ENCODE peak calls at places on chromosomes 11 and 22, in six cellular contexts. J is COR-L47; V is NCI-H1105; A is C1 segment of cervical spinal cord; O is substantia nigra; T is activated T-helper 1 cell treated with anti-CD3 and anti-CD28 coated beads, Interleukin-12 subunit alpha, Interleukin-12 subunit beta, Interleukin-2, Interleukin-4 antibody, amounts not matched to agents 30 ng/mL and 10 ng/mL and 1 ng/mL, durations not matched to agents 14 hours and 24 hours and 36 hours. S is an unnamed sample.

GRCh38 chr11:2700415-2701211 is 819 bp upstream of the KCNQ1OT1 start:
- DNase-seq in O (peak; percentile 32), J (no peak), V (no peak), A (no peak), T (peak; percentile 17), S (peak; percentile 26)

GRCh38 chr11:62266558-62266957 is 3.4 kb upstream of the SCGB2A2 start:
- DNase-seq in V (no peak), T (no peak), J (no peak), A (no peak), O (no peak), S (no peak)

GRCh38 chr11:548700-549603 is 11.6 kb downstream of the LMNTD2 start:
- DNase-seq in O (no peak), T (no peak), A (no peak), V (no peak), J (no peak), S (no peak)

GRCh38 chr11:64036081-64037026 is 623 bp downstream of the FLRT1 start:
- DNase-seq in A (peak; percentile 41), V (peak; percentile 37), J (peak; percentile 66), O (no peak), T (no peak), S (peak; percentile 22)

GRCh38 chr11:1844221-1845094 is 5.7 kb downstream of the TNNI2 start:
- DNase-seq in A (no peak), V (no peak), J (no peak), T (peak; percentile 24), O (no peak), S (no peak)

GRCh38 chr11:117618273-117618672 is 178.7 kb downstream of the DSCAML1 start:
- DNase-seq in T (no peak), V (no peak), O (no peak), J (no peak), A (no peak), S (no peak)

GRCh38 chr11:96152623-96153022 is 190.4 kb downstream of the MAML2 start:
- DNase-seq in V (no peak), T (no peak), J (no peak), A (no peak), O (no peak), S (no peak)

GRCh38 chr11:130452941-130453340 is 4.5 kb downstream of the ADAMTS15 start:
- DNase-seq in O (no peak), V (no peak), J (no peak), T (no peak), A (no peak), S (no peak)

GRCh38 chr22:48643066-48643731 is 1184.5 kb downstream of the BRD1 start:
- DNase-seq in A (no peak), O (no peak), T (no peak), V (no peak), J (no peak), S (no peak)

GRCh38 chr11:47466701-47467250 is 17.8 kb upstream of the RAPSN start:
- DNase-seq in O (peak; percentile 72), J (peak; percentile 95), A (peak; percentile 47), T (no peak), V (peak; percentile 85), S (peak; percentile 18)

GRCh38 chr11:132942611-132943324 is 589.5 kb downstream of the OPCML start:
- DNase-seq in T (no peak), J (no peak), O (no peak), V (no peak), A (no peak), S (no peak)

GRCh38 chr11:125999234-125999880 is 53.5 kb downstream of the VSIG10L2 start:
- DNase-seq in J (no peak), V (no peak), T (no peak), A (no peak), O (no peak), S (peak; percentile 44)

GRCh38 chr11:117851852-117852251 is 24.6 kb downstream of the FXYD6 start:
- DNase-seq in J (no peak), O (no peak), T (no peak), A (no peak), V (no peak), S (no peak)

GRCh38 chr11:134587345-134587744 is 175.3 kb upstream of the B3GAT1 start:
- DNase-seq in J (no peak), O (no peak), T (no peak), V (no peak), A (no peak), S (no peak)

GRCh38 chr22:46883547-46883946 is 121.1 kb downstream of the TBC1D22A start:
- DNase-seq in V (no peak), O (no peak), T (no peak), A (no peak), J (no peak), S (no peak)

GRCh38 chr22:21759133-21759532 is 23.5 kb upstream of the YPEL1 start:
- DNase-seq in T (no peak), J (no peak), A (no peak), O (no peak), V (no peak), S (no peak)

GRCh38 chr22:30422481-30423295 is 2.9 kb upstream of the MTFP1 start:
- DNase-seq in A (peak; percentile 89), V (peak; percentile 5), T (no peak), O (no peak), J (peak; percentile 79), S (peak; percentile 89)

GRCh38 chr11:14713518-14714244 is 70.1 kb downstream of the PDE3B start:
- DNase-seq in J (no peak), T (peak; percentile 6), O (no peak), A (no peak), V (no peak), S (no peak)

GRCh38 chr11:59097113-59097708 is 9.8 kb upstream of the FAM111B start:
- DNase-seq in T (peak; percentile 52), V (no peak), A (no peak), O (no peak), J (peak; percentile 35), S (peak; percentile 58)

GRCh38 chr22:46672731-46673130 is 52.5 kb downstream of the GRAMD4 start:
- DNase-seq in V (no peak), T (no peak), A (no peak), O (no peak), J (no peak), S (peak; percentile 22)

GRCh38 chr11:116335891-116336290 is 436.9 kb downstream of the BUD13 start:
- DNase-seq in A (no peak), T (no peak), V (no peak), J (no peak), O (no peak), S (no peak)

GRCh38 chr22:45112136-45112879 is 51.4 kb upstream of the NUP50 start:
- DNase-seq in O (no peak), V (no peak), A (no peak), T (no peak), J (no peak), S (peak; percentile 92)

GRCh38 chr11:126362879-126363655 is 7.6 kb downstream of the ST3GAL4 start:
- DNase-seq in T (no peak), A (no peak), J (no peak), O (no peak), V (no peak), S (no peak)

GRCh38 chr22:40666151-40666848 is 13.0 kb upstream of the MCHR1 start:
- DNase-seq in V (no peak), J (no peak), T (no peak), O (no peak), A (no peak), S (peak; percentile 89)